ENCODE peak calls at places on chromosome 2, in seven cellular contexts. E, P, L, N, R, Q and V are unnamed samples.

GRCh38 chr2:199875400-199875799 is 24.4 kb upstream of the FTCDNL1 start:
- DNase-seq in E (no peak), P (no peak), L (no peak), N (no peak), R (no peak), Q (no peak), V (no peak)

GRCh38 chr2:16821696-16822095 is 156.1 kb upstream of the CYRIA start:
- DNase-seq in E (no peak), P (no peak), L (no peak), N (no peak), R (no peak), Q (no peak), V (no peak)

GRCh38 chr2:109350526-109350925 is 221.5 kb downstream of the SH3RF3 start:
- DNase-seq in E (no peak), P (no peak), L (no peak), N (no peak), R (peak), Q (no peak), V (no peak)

GRCh38 chr2:128664499-128664971 is 345.9 kb upstream of the HS6ST1 start:
- DNase-seq in E (no peak), P (peak), L (no peak), N (no peak), R (no peak), Q (no peak), V (peak)

GRCh38 chr2:176612736-176613135 is 343.5 kb downstream of the MTX2 start:
- DNase-seq in E (no peak), P (no peak), L (no peak), N (no peak), R (no peak), Q (no peak), V (no peak)

GRCh38 chr2:150425121-150425559 is 62.3 kb downstream of the RND3 start:
- DNase-seq in E (no peak), P (no peak), L (no peak), N (no peak), R (no peak), Q (no peak), V (no peak)

GRCh38 chr2:36192978-36193377 is 162.6 kb upstream of the CRIM1 start:
- DNase-seq in E (no peak), P (no peak), L (no peak), N (no peak), R (no peak), Q (no peak), V (no peak)

GRCh38 chr2:238107525-238108422 is 7.6 kb downstream of the ESPNL start:
- DNase-seq in E (no peak), P (peak), L (no peak), N (peak), R (no peak), Q (peak), V (peak)

GRCh38 chr2:119746836-119747235 is 12.9 kb upstream of the PTPN4 start:
- DNase-seq in E (no peak), P (no peak), L (no peak), N (no peak), R (no peak), Q (no peak), V (no peak)

GRCh38 chr2:120933693-120934092 is 198.0 kb downstream of the GLI2 start:
- DNase-seq in E (no peak), P (no peak), L (no peak), N (no peak), R (no peak), Q (no peak), V (no peak)

GRCh38 chr2:120969613-120970355 is 234.1 kb downstream of the GLI2 start:
- DNase-seq in E (no peak), P (no peak), L (no peak), N (no peak), R (no peak), Q (no peak), V (no peak)

GRCh38 chr2:36427790-36428243 is 72.2 kb downstream of the CRIM1 start:
- DNase-seq in E (no peak), P (no peak), L (no peak), N (no peak), R (no peak), Q (no peak), V (no peak)

GRCh38 chr2:85779641-85780315 is 26.0 kb downstream of the ATOH8 start:
- DNase-seq in E (no peak), P (no peak), L (no peak), N (no peak), R (no peak), Q (no peak), V (no peak)

GRCh38 chr2:231483398-231484329 is 19.4 kb upstream of the NCL start:
- DNase-seq in E (no peak), P (peak), L (no peak), N (peak), R (no peak), Q (peak), V (no peak)

GRCh38 chr2:8606649-8607550 is 75.0 kb upstream of the ID2 start:
- DNase-seq in E (no peak), P (no peak), L (no peak), N (no peak), R (no peak), Q (no peak), V (peak)

GRCh38 chr2:225276207-225276606 is 123.3 kb upstream of the NYAP2 start:
- DNase-seq in E (no peak), P (no peak), L (no peak), N (no peak), R (no peak), Q (no peak), V (no peak)

GRCh38 chr2:237134321-237134720 is 48.6 kb downstream of the COPS8 start:
- DNase-seq in E (no peak), P (no peak), L (no peak), N (no peak), R (peak), Q (no peak), V (no peak)

GRCh38 chr2:48283870-48284269 is 246.1 kb upstream of the STON1 start:
- DNase-seq in E (no peak), P (no peak), L (no peak), N (no peak), R (no peak), Q (no peak), V (no peak)

GRCh38 chr2:149278146-149278878 is 52.1 kb upstream of the LYPD6 start:
- DNase-seq in E (no peak), P (no peak), L (no peak), N (no peak), R (no peak), Q (no peak), V (no peak)

GRCh38 chr2:38217401-38218188 is 141.6 kb upstream of the CYP1B1 start:
- DNase-seq in E (no peak), P (no peak), L (no peak), N (no peak), R (no peak), Q (no peak), V (no peak)

GRCh38 chr2:184906709-184907108 is 308.4 kb downstream of the ZNF804A start:
- DNase-seq in E (no peak), P (no peak), L (no peak), N (no peak), R (no peak), Q (no peak), V (no peak)

GRCh38 chr2:241463276-241464135 is 44.9 kb downstream of the STK25 start:
- DNase-seq in E (no peak), P (no peak), L (no peak), N (no peak), R (no peak), Q (no peak), V (no peak)